ENCODE peak calls at places on chromosomes 11 and 22, in five cellular contexts. One of them, this sample, is unnamed.

GRCh38 chr11:65900125-65900898 is at the start of gene FOSL1:
- DNase-seq in thoracic aorta: peak
- DNase-seq in GOT3: peak
- DNase-seq in amygdala: peak
- DNase-seq in fibroblast of pulmonary artery: peak
- DNase-seq in this sample: peak

GRCh38 chr22:49295851-49296560 is 531.7 kb downstream of the BRD1 start:
- DNase-seq in fibroblast of pulmonary artery: no peak
- DNase-seq in thoracic aorta: no peak
- DNase-seq in amygdala: no peak
- DNase-seq in GOT3: no peak
- DNase-seq in this sample: no peak

GRCh38 chr11:125179346-125179745 is 14.8 kb downstream of the PKNOX2 start:
- DNase-seq in fibroblast of pulmonary artery: no peak
- DNase-seq in thoracic aorta: no peak
- DNase-seq in GOT3: no peak
- DNase-seq in amygdala: no peak
- DNase-seq in this sample: no peak

GRCh38 chr22:22691716-22692701 is 47.6 kb downstream of the GGTLC2 start:
- DNase-seq in amygdala: no peak
- DNase-seq in fibroblast of pulmonary artery: peak
- DNase-seq in GOT3: no peak
- DNase-seq in thoracic aorta: no peak
- DNase-seq in this sample: no peak

GRCh38 chr11:85682330-85683305 is 3.4 kb downstream of the CCDC89 start:
- DNase-seq in GOT3: peak
- DNase-seq in amygdala: peak
- DNase-seq in thoracic aorta: no peak
- DNase-seq in fibroblast of pulmonary artery: peak
- DNase-seq in this sample: no peak

GRCh38 chr22:42344391-42344861 is 74.0 kb upstream of the TCF20 start:
- DNase-seq in amygdala: peak
- DNase-seq in fibroblast of pulmonary artery: no peak
- DNase-seq in GOT3: no peak
- DNase-seq in thoracic aorta: peak
- DNase-seq in this sample: peak

GRCh38 chr11:19939415-19939929 is 220.8 kb downstream of the DBX1 start:
- DNase-seq in GOT3: no peak
- DNase-seq in thoracic aorta: no peak
- DNase-seq in amygdala: no peak
- DNase-seq in fibroblast of pulmonary artery: no peak
- DNase-seq in this sample: no peak

GRCh38 chr11:110762596-110762995 is 50.4 kb upstream of the ARHGAP20 start:
- DNase-seq in fibroblast of pulmonary artery: no peak
- DNase-seq in thoracic aorta: no peak
- DNase-seq in amygdala: no peak
- DNase-seq in GOT3: no peak
- DNase-seq in this sample: peak

GRCh38 chr11:32297629-32298028 is 137.7 kb downstream of the WT1 start:
- DNase-seq in thoracic aorta: no peak
- DNase-seq in amygdala: peak
- DNase-seq in GOT3: no peak
- DNase-seq in fibroblast of pulmonary artery: peak
- DNase-seq in this sample: peak

GRCh38 chr11:115488945-115489344 is 15.3 kb downstream of the CADM1 start:
- DNase-seq in thoracic aorta: no peak
- DNase-seq in fibroblast of pulmonary artery: no peak
- DNase-seq in GOT3: no peak
- DNase-seq in amygdala: no peak
- DNase-seq in this sample: peak

GRCh38 chr11:19156892-19157291 is 39.9 kb downstream of the ZDHHC13 start:
- DNase-seq in thoracic aorta: no peak
- DNase-seq in GOT3: no peak
- DNase-seq in amygdala: no peak
- DNase-seq in fibroblast of pulmonary artery: no peak
- DNase-seq in this sample: no peak

GRCh38 chr11:13647391-13647790 is 21.1 kb upstream of the FAR1 start:
- DNase-seq in amygdala: no peak
- DNase-seq in thoracic aorta: no peak
- DNase-seq in fibroblast of pulmonary artery: no peak
- DNase-seq in GOT3: no peak
- DNase-seq in this sample: no peak

GRCh38 chr22:30005213-30005857 is 74.9 kb upstream of the HORMAD2 start:
- DNase-seq in amygdala: peak
- DNase-seq in GOT3: no peak
- DNase-seq in thoracic aorta: peak
- DNase-seq in fibroblast of pulmonary artery: peak
- DNase-seq in this sample: peak

GRCh38 chr22:43326342-43326825 is 16.8 kb downstream of the SCUBE1 start:
- DNase-seq in thoracic aorta: no peak
- DNase-seq in fibroblast of pulmonary artery: no peak
- DNase-seq in amygdala: no peak
- DNase-seq in GOT3: no peak
- DNase-seq in this sample: no peak

GRCh38 chr11:10918698-10919097 is 60.8 kb upstream of the ZBED5 start:
- DNase-seq in amygdala: no peak
- DNase-seq in GOT3: no peak
- DNase-seq in fibroblast of pulmonary artery: no peak
- DNase-seq in thoracic aorta: no peak
- DNase-seq in this sample: no peak

GRCh38 chr11:13868710-13869403 is 93.7 kb upstream of the SPON1 start:
- DNase-seq in amygdala: no peak
- DNase-seq in fibroblast of pulmonary artery: no peak
- DNase-seq in GOT3: no peak
- DNase-seq in thoracic aorta: no peak
- DNase-seq in this sample: peak

GRCh38 chr11:116844722-116845121 is 7.3 kb upstream of the APOA1 start:
- DNase-seq in amygdala: no peak
- DNase-seq in GOT3: no peak
- DNase-seq in thoracic aorta: no peak
- DNase-seq in fibroblast of pulmonary artery: no peak
- DNase-seq in this sample: no peak

GRCh38 chr11:279040-279965 is 1.1 kb downstream of the NLRP6 start:
- DNase-seq in thoracic aorta: no peak
- DNase-seq in GOT3: no peak
- DNase-seq in amygdala: no peak
- DNase-seq in fibroblast of pulmonary artery: no peak
- DNase-seq in this sample: no peak

GRCh38 chr11:120709808-120710207 is 198.3 kb downstream of the GRIK4 start:
- DNase-seq in fibroblast of pulmonary artery: no peak
- DNase-seq in GOT3: no peak
- DNase-seq in thoracic aorta: no peak
- DNase-seq in amygdala: no peak
- DNase-seq in this sample: no peak

GRCh38 chr22:40310081-40310770 is 36.1 kb upstream of the ADSL start:
- DNase-seq in fibroblast of pulmonary artery: peak
- DNase-seq in thoracic aorta: no peak
- DNase-seq in amygdala: no peak
- DNase-seq in GOT3: no peak
- DNase-seq in this sample: no peak

GRCh38 chr11:12787847-12788246 is 113.6 kb downstream of the TEAD1 start:
- DNase-seq in amygdala: no peak
- DNase-seq in thoracic aorta: no peak
- DNase-seq in GOT3: no peak
- DNase-seq in fibroblast of pulmonary artery: peak
- DNase-seq in this sample: peak

GRCh38 chr11:93000511-93001476 is 31.3 kb downstream of the MTNR1B start:
- DNase-seq in amygdala: no peak
- DNase-seq in thoracic aorta: no peak
- DNase-seq in GOT3: no peak
- DNase-seq in fibroblast of pulmonary artery: peak
- DNase-seq in this sample: peak

GRCh38 chr11:70477607-70478006 is 79.3 kb downstream of the CTTN start:
- DNase-seq in GOT3: no peak
- DNase-seq in thoracic aorta: no peak
- DNase-seq in amygdala: peak
- DNase-seq in fibroblast of pulmonary artery: no peak
- DNase-seq in this sample: no peak

GRCh38 chr11:81989093-81989492 is 744.6 kb downstream of the FAM181B start:
- DNase-seq in GOT3: no peak
- DNase-seq in thoracic aorta: no peak
- DNase-seq in fibroblast of pulmonary artery: no peak
- DNase-seq in amygdala: no peak
- DNase-seq in this sample: no peak

GRCh38 chr11:118996926-118997626 is 862 bp upstream of the CENATAC start:
- DNase-seq in amygdala: no peak
- DNase-seq in fibroblast of pulmonary artery: peak
- DNase-seq in GOT3: no peak
- DNase-seq in thoracic aorta: no peak
- DNase-seq in this sample: no peak

GRCh38 chr11:35610636-35611035 is 7.6 kb upstream of the FJX1 start:
- DNase-seq in amygdala: no peak
- DNase-seq in fibroblast of pulmonary artery: no peak
- DNase-seq in thoracic aorta: no peak
- DNase-seq in GOT3: no peak
- DNase-seq in this sample: no peak

GRCh38 chr22:38841211-38841610 is 2.6 kb downstream of the NPTXR start:
- DNase-seq in fibroblast of pulmonary artery: no peak
- DNase-seq in GOT3: no peak
- DNase-seq in thoracic aorta: no peak
- DNase-seq in amygdala: no peak
- DNase-seq in this sample: no peak

GRCh38 chr11:95698939-95699562 is 90.5 kb downstream of the FAM76B start:
- DNase-seq in amygdala: peak
- DNase-seq in GOT3: no peak
- DNase-seq in fibroblast of pulmonary artery: no peak
- DNase-seq in thoracic aorta: no peak
- DNase-seq in this sample: peak

GRCh38 chr22:25475554-25476022 is 88.9 kb upstream of the GRK3 start:
- DNase-seq in thoracic aorta: no peak
- DNase-seq in GOT3: no peak
- DNase-seq in fibroblast of pulmonary artery: peak
- DNase-seq in amygdala: peak
- DNase-seq in this sample: no peak

GRCh38 chr11:3808846-3809623 is 675 bp downstream of the PGAP2 start:
- DNase-seq in fibroblast of pulmonary artery: peak
- DNase-seq in GOT3: no peak
- DNase-seq in amygdala: no peak
- DNase-seq in thoracic aorta: no peak
- DNase-seq in this sample: peak